ENCODE peak calls at places on chromosomes 2 and 18, in four cellular contexts. A, H, P and W are unnamed samples.

GRCh38 chr2:235706496-235706895 is 212.7 kb downstream of the AGAP1 start:
- DNase-seq in A (no peak), H (no peak), P (no peak), W (no peak)

GRCh38 chr2:119691651-119692245 is 12.7 kb downstream of the TMEM177 start:
- DNase-seq in A (no peak), P (no peak), H (no peak), W (no peak)

GRCh38 chr18:54357082-54357659 is 487 bp downstream of the STARD6 start:
- DNase-seq in H (no peak), P (no peak), A (no peak), W (no peak)

GRCh38 chr2:68589963-68590362 is 53.4 kb upstream of the PROKR1 start:
- DNase-seq in H (no peak), P (no peak), A (no peak), W (peak)

GRCh38 chr2:10362096-10362897 is 59.6 kb downstream of the HPCAL1 start:
- DNase-seq in A (no peak), H (no peak), P (no peak), W (no peak)

GRCh38 chr2:195612515-195613495 is 44.2 kb upstream of the SLC39A10 start:
- DNase-seq in H (peak), A (peak), P (peak), W (peak)

GRCh38 chr2:42135381-42136312 is 33.5 kb upstream of the EML4 start:
- DNase-seq in P (no peak), H (no peak), A (no peak), W (no peak)

GRCh38 chr2:47250576-47251403 is 95.7 kb upstream of the STPG4 start:
- DNase-seq in A (no peak), P (peak), H (no peak), W (no peak)

GRCh38 chr2:217429981-217430500 is 570.2 kb upstream of the TNP1 start:
- DNase-seq in H (no peak), P (peak), A (no peak), W (no peak)

GRCh38 chr2:19198376-19198775 is 160.0 kb downstream of the OSR1 start:
- DNase-seq in A (no peak), H (no peak), P (no peak), W (no peak)

GRCh38 chr18:54388203-54389142 is 30.8 kb downstream of the C18orf54 start:
- DNase-seq in H (peak), A (no peak), P (peak), W (peak)

GRCh38 chr2:217794133-217794986 is 208.4 kb downstream of the TNS1 start:
- DNase-seq in A (no peak), P (peak), H (no peak), W (no peak)

GRCh38 chr2:29394311-29394710 is 279.1 kb downstream of the CLIP4 start:
- DNase-seq in A (no peak), P (no peak), H (no peak), W (no peak)

GRCh38 chr2:56239437-56239836 is 55.6 kb downstream of the CCDC85A start:
- DNase-seq in A (no peak), P (no peak), H (no peak), W (peak)

GRCh38 chr2:234422895-234423505 is 73.9 kb downstream of the ARL4C start:
- DNase-seq in A (no peak), P (no peak), H (no peak), W (no peak)

GRCh38 chr2:12169060-12169406 is 422.6 kb downstream of the LPIN1 start:
- DNase-seq in A (no peak), P (peak), H (no peak), W (peak)

GRCh38 chr2:11842324-11842723 is 95.9 kb downstream of the LPIN1 start:
- DNase-seq in A (no peak), P (no peak), H (no peak), W (no peak)

GRCh38 chr2:65031341-65032015 is 24.7 kb upstream of the CEP68 start:
- DNase-seq in P (no peak), A (no peak), H (no peak), W (no peak)

GRCh38 chr2:206353685-206354084 is 79.2 kb downstream of the ZDBF2 start:
- DNase-seq in H (no peak), A (no peak), P (no peak), W (no peak)

GRCh38 chr2:101253013-101253712 is 477 bp downstream of the CNOT11 start:
- DNase-seq in H (no peak), A (no peak), P (peak), W (peak)

GRCh38 chr18:22113144-22113813 is 56.1 kb upstream of the GATA6 start:
- DNase-seq in H (no peak), A (no peak), P (no peak), W (no peak)

GRCh38 chr2:20524412-20525040 is 77.7 kb downstream of the RHOB start:
- DNase-seq in A (no peak), H (no peak), P (no peak), W (no peak)

GRCh38 chr2:217899231-217900009 is 103.4 kb downstream of the TNS1 start:
- DNase-seq in A (peak), H (peak), P (peak), W (peak)

GRCh38 chr2:88038263-88039105 is 17.1 kb downstream of the KRCC1 start:
- DNase-seq in H (no peak), P (no peak), A (no peak), W (peak)

GRCh38 chr2:54944724-54945326 is 105.4 kb downstream of the RTN4 start:
- DNase-seq in A (no peak), P (no peak), H (no peak), W (no peak)

GRCh38 chr18:10391506-10391905 is 62.9 kb upstream of the APCDD1 start:
- DNase-seq in A (no peak), P (no peak), H (no peak), W (no peak)

GRCh38 chr2:25851740-25852503 is 26.4 kb downstream of the ASXL2 start:
- DNase-seq in P (peak), H (no peak), A (peak), W (peak)

GRCh38 chr2:218834685-218835084 is 3.1 kb upstream of the PRKAG3 start:
- DNase-seq in A (no peak), H (no peak), P (no peak), W (no peak)

GRCh38 chr18:62663731-62664336 is 51.5 kb upstream of the PHLPP1 start:
- DNase-seq in A (no peak), P (peak), H (no peak), W (peak)

GRCh38 chr18:60372598-60372997 is at the start of gene MC4R:
- DNase-seq in P (no peak), H (no peak), A (peak), W (peak)
- H3K4me3 ChIP-seq in P (no peak), H (no peak), A (no peak), W (peak)

DNA sequence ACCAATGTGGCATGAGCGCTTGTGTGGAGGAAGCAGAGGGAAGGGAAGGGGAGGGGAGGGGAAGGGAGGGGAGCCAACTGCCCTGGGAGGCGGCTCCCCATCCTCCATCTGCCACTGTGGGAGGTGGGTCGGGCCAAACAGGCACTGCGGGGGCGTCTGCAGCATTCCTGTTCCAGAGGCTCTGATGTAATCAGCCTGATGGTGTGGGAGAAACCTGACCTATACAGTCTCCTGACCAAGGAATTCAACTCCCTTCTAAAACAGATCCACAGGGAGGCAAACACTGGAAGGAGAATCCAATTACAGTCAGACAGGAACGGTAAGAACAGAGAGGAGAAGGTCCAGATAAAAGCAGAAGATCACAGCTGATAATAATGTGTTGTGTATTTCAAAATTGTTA is 88.8 kb downstream of the CD8B2 start:
- DNase-seq in P (peak), H (no peak), A (peak), W (peak)
- H2BK12ac ChIP-seq in P (no peak), H (peak), A (no peak), W (no peak)

DNA sequence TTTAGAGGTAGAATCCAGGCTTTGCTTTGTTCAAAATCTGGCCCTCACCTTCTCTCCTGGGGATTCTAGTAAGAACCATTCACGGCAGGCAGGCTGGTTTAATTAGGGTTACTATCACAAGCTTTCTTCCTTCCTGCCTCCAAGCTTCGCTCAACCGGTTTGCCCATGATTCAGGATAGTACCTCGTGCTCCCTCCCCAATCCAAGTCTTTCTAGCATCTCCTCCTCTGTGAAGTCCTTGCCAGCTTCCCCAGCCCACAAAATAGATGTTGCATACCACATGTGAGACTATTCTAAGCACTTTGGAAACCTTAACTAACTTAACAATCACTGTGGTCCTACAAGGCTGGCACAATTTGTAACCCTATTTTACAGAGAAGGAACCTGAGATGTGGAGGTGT is 135.1 kb downstream of the SOCS6 start:
- DNase-seq in A (no peak), H (no peak), P (no peak), W (no peak)
- H4K91ac ChIP-seq in A (no peak), H (no peak), P (peak), W (no peak)

GRCh38 chr2:169509955-169510354 is 453 bp downstream of the KLHL41 start:
- DNase-seq in A (no peak), H (no peak), P (no peak), W (no peak)
- H3K4me3 ChIP-seq in A (no peak), H (no peak), P (no peak), W (no peak)

GRCh38 chr2:53852540-53852939 is 7.2 kb downstream of the GPR75 start:
- DNase-seq in H (no peak), P (no peak), A (no peak), W (no peak)
- H2BK12ac ChIP-seq in H (no peak), P (no peak), A (no peak), W (no peak)

GRCh38 chr2:48852938-48853337 is 97.4 kb upstream of the LHCGR start:
- DNase-seq in A (no peak), H (no peak), P (peak), W (peak)
- H4K91ac ChIP-seq in A (no peak), H (no peak), P (no peak), W (no peak)

DNA sequence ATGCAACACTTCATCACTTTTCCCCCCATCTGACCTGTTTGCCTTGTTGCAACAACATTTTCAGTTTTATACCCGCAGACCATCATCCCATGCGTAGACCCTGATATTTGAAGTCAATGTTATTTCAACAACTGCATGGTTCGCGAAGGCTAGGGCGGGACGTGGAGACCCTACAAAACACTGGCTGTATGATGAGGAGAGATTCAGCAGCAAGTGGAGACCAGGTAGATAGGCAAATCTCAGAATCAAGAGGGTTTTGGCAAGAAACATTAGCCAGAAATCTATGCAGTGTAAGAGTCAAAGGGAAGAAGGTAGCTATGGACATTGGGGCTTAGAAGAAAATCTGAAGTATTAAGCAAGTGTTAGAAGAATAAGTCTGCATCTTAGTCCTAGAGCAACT is 42.4 kb upstream of the SPAG16 start:
- DNase-seq in H (no peak), P (no peak), A (no peak), W (no peak)
- H3K4me3 ChIP-seq in H (no peak), P (no peak), A (no peak), W (no peak)

GRCh38 chr2:201970786-201971108 is 62.9 kb upstream of the FZD7 start:
- DNase-seq in H (no peak), P (no peak), A (no peak), W (no peak)
- H2BK12ac ChIP-seq in H (no peak), P (no peak), A (no peak), W (no peak)